ENCODE peak calls at places on chromosomes 13 and 19, in eight cellular contexts. Q, R, I, T, W, M, N and B are unnamed samples.

GRCh38 chr13:28340272-28340793 is 154.6 kb downstream of the FLT1 start:
- DNase-seq in Q (no peak), R (peak; percentile 96), I (no peak), T (no peak), W (no peak), M (no peak), N (no peak), B (no peak)

GRCh38 chr19:2775556-2776430 is 7.3 kb downstream of the SGTA start:
- DNase-seq in Q (peak; percentile 82), R (peak; percentile 25), I (no peak), T (peak; percentile 79), W (peak; percentile 81), M (peak; percentile 60), N (peak; percentile 52), B (peak; percentile 71)

GRCh38 chr13:35714096-35714495 is 237.6 kb upstream of the MAB21L1 start:
- DNase-seq in Q (no peak), R (peak; percentile 79), I (no peak), T (no peak), W (no peak), M (no peak), N (no peak), B (no peak)

GRCh38 chr19:18417250-18418033 is 1.8 kb upstream of the SSBP4 start:
- DNase-seq in Q (peak; percentile 82), R (peak; percentile 91), I (no peak), T (peak; percentile 58), W (peak; percentile 92), M (no peak), N (no peak), B (peak; percentile 88)

GRCh38 chr19:34555447-34555846 is 73.9 kb downstream of the WTIP start:
- DNase-seq in Q (no peak), R (peak; percentile 21), I (no peak), T (no peak), W (no peak), M (no peak), N (no peak), B (no peak)

GRCh38 chr19:18291590-18292459 is 10.4 kb upstream of the JUND start:
- DNase-seq in Q (peak; percentile 94), R (peak; percentile 83), I (no peak), T (peak; percentile 90), W (peak; percentile 90), M (peak; percentile 63), N (peak; percentile 77), B (peak; percentile 86)

GRCh38 chr19:41159861-41160260 is 33.2 kb upstream of the CYP2S1 start:
- DNase-seq in Q (no peak), R (no peak), I (no peak), T (no peak), W (no peak), M (no peak), N (no peak), B (no peak)

GRCh38 chr13:40769970-40770369 is 1.0 kb downstream of the MRPS31 start:
- DNase-seq in Q (no peak), R (no peak), I (no peak), T (no peak), W (no peak), M (no peak), N (no peak), B (no peak)

GRCh38 chr13:102693781-102694180 is 1.1 kb downstream of the METTL21C start:
- DNase-seq in Q (no peak), R (peak; percentile 54), I (peak; percentile 6), T (no peak), W (no peak), M (no peak), N (no peak), B (no peak)

GRCh38 chr13:114087430-114087829 is 45.0 kb downstream of the RASA3 start:
- DNase-seq in Q (no peak), R (no peak), I (no peak), T (no peak), W (no peak), M (no peak), N (no peak), B (no peak)

GRCh38 chr13:41788552-41788951 is 172.4 kb downstream of the VWA8 start:
- DNase-seq in Q (no peak), R (no peak), I (no peak), T (no peak), W (no peak), M (no peak), N (no peak), B (no peak)

GRCh38 chr13:96082640-96083039 is 7.3 kb upstream of the HS6ST3 start:
- DNase-seq in Q (no peak), R (no peak), I (no peak), T (no peak), W (no peak), M (no peak), N (no peak), B (no peak)

GRCh38 chr13:63435668-63436275 is 2020.1 kb upstream of the PCDH20 start:
- DNase-seq in Q (no peak), R (peak; percentile 100), I (peak; percentile 95), T (no peak), W (no peak), M (no peak), N (no peak), B (no peak)

GRCh38 chr13:74444877-74445479 is 310.8 kb upstream of the KLF12 start:
- DNase-seq in Q (no peak), R (peak; percentile 17), I (no peak), T (no peak), W (no peak), M (no peak), N (no peak), B (no peak)

GRCh38 chr19:52190679-52191293 is 934 bp downstream of the PPP2R1A start:
- DNase-seq in Q (no peak), R (peak; percentile 66), I (no peak), T (peak; percentile 17), W (peak; percentile 40), M (no peak), N (no peak), B (no peak)

GRCh38 chr13:73842621-73843020 is 291.6 kb downstream of the KLF12 start:
- DNase-seq in Q (no peak), R (peak; percentile 15), I (no peak), T (no peak), W (no peak), M (no peak), N (no peak), B (no peak)

GRCh38 chr19:49140951-49141350 is 14.2 kb downstream of the HRC start:
- DNase-seq in Q (no peak), R (no peak), I (no peak), T (no peak), W (no peak), M (no peak), N (no peak), B (no peak)

GRCh38 chr13:28218679-28219078 is 80.3 kb downstream of the PAN3 start:
- DNase-seq in Q (no peak), R (no peak), I (no peak), T (no peak), W (no peak), M (no peak), N (no peak), B (no peak)

GRCh38 chr19:49884109-49884508 is 6.6 kb downstream of the TBC1D17 start:
- DNase-seq in Q (no peak), R (no peak), I (no peak), T (no peak), W (no peak), M (no peak), N (no peak), B (no peak)

GRCh38 chr19:3458229-3458555 is 22.1 kb downstream of the SMIM24 start:
- DNase-seq in Q (no peak), R (peak; percentile 59), I (no peak), T (no peak), W (no peak), M (no peak), N (no peak), B (no peak)

GRCh38 chr13:39365879-39366278 is 237.1 kb downstream of the LHFPL6 start:
- DNase-seq in Q (no peak), R (no peak), I (no peak), T (no peak), W (no peak), M (no peak), N (no peak), B (no peak)

GRCh38 chr19:57075801-57076492 is 43.8 kb upstream of the USP29 start:
- DNase-seq in Q (no peak), R (no peak), I (no peak), T (no peak), W (no peak), M (no peak), N (no peak), B (no peak)

GRCh38 chr13:71316964-71317363 is 550.0 kb downstream of the DACH1 start:
- DNase-seq in Q (no peak), R (no peak), I (no peak), T (no peak), W (no peak), M (no peak), N (no peak), B (no peak)